ENCODE peak calls at places on chromosomes 1 and 21, in six cellular contexts. One of them, this sample, is unnamed.

GRCh38 chr1:206582537-206583460 is 29.5 kb downstream of the EIF2D start:
- DNase-seq in body of pancreas: no peak
- DNase-seq in adrenal gland: no peak
- DNase-seq in PC-3: no peak
- DNase-seq in HCT116: no peak
- DNase-seq in IMR-90: no peak
- DNase-seq in this sample: no peak

GRCh38 chr1:3771108-3772026 is 1.2 kb upstream of the SMIM1 start:
- DNase-seq in PC-3: no peak
- DNase-seq in HCT116: no peak
- DNase-seq in IMR-90: no peak
- DNase-seq in body of pancreas: peak
- DNase-seq in adrenal gland: no peak
- DNase-seq in this sample: no peak

GRCh38 chr1:51559064-51559500 is 40.0 kb upstream of the EPS15 start:
- DNase-seq in body of pancreas: no peak
- DNase-seq in IMR-90: no peak
- DNase-seq in adrenal gland: no peak
- DNase-seq in HCT116: no peak
- DNase-seq in PC-3: no peak
- DNase-seq in this sample: no peak

GRCh38 chr1:48003741-48004503 is 6.7 kb upstream of the TRABD2B start:
- DNase-seq in adrenal gland: no peak
- DNase-seq in body of pancreas: no peak
- DNase-seq in PC-3: no peak
- DNase-seq in HCT116: no peak
- DNase-seq in IMR-90: no peak
- DNase-seq in this sample: no peak

GRCh38 chr1:211920602-211921226 is 90.2 kb upstream of the LPGAT1 start:
- DNase-seq in IMR-90: no peak
- DNase-seq in HCT116: no peak
- DNase-seq in adrenal gland: peak
- DNase-seq in body of pancreas: no peak
- DNase-seq in PC-3: no peak
- DNase-seq in this sample: no peak

GRCh38 chr1:58397187-58397820 is 149.2 kb downstream of the OMA1 start:
- DNase-seq in HCT116: no peak
- DNase-seq in body of pancreas: no peak
- DNase-seq in adrenal gland: no peak
- DNase-seq in IMR-90: peak
- DNase-seq in PC-3: no peak
- DNase-seq in this sample: no peak

GRCh38 chr1:201603613-201604232 is 64.8 kb downstream of the NAV1 start:
- DNase-seq in body of pancreas: no peak
- DNase-seq in HCT116: no peak
- DNase-seq in IMR-90: peak
- DNase-seq in PC-3: no peak
- DNase-seq in adrenal gland: no peak
- DNase-seq in this sample: no peak

GRCh38 chr1:24946861-24947658 is 17.0 kb upstream of the RUNX3 start:
- DNase-seq in adrenal gland: no peak
- DNase-seq in PC-3: no peak
- DNase-seq in IMR-90: peak
- DNase-seq in HCT116: no peak
- DNase-seq in body of pancreas: no peak
- DNase-seq in this sample: no peak

GRCh38 chr1:61782771-61783170 is 40.5 kb downstream of the PATJ start:
- DNase-seq in IMR-90: no peak
- DNase-seq in PC-3: no peak
- DNase-seq in adrenal gland: no peak
- DNase-seq in HCT116: no peak
- DNase-seq in body of pancreas: no peak
- DNase-seq in this sample: no peak

GRCh38 chr1:150165622-150166612 is 16.2 kb downstream of the PLEKHO1 start:
- DNase-seq in adrenal gland: peak
- DNase-seq in body of pancreas: peak
- DNase-seq in HCT116: peak
- DNase-seq in IMR-90: peak
- DNase-seq in PC-3: peak
- DNase-seq in this sample: no peak

GRCh38 chr1:171655215-171656116 is 3.0 kb upstream of the MYOC start:
- DNase-seq in PC-3: peak
- DNase-seq in adrenal gland: peak
- DNase-seq in HCT116: peak
- DNase-seq in IMR-90: peak
- DNase-seq in body of pancreas: peak
- DNase-seq in this sample: peak

GRCh38 chr1:58409826-58410225 is 136.7 kb downstream of the OMA1 start:
- DNase-seq in adrenal gland: no peak
- DNase-seq in body of pancreas: no peak
- DNase-seq in IMR-90: peak
- DNase-seq in HCT116: no peak
- DNase-seq in PC-3: peak
- DNase-seq in this sample: no peak

GRCh38 chr1:226365831-226366231 is 42.1 kb downstream of the PARP1 start:
- DNase-seq in body of pancreas: no peak
- DNase-seq in IMR-90: peak
- DNase-seq in adrenal gland: no peak
- DNase-seq in PC-3: peak
- DNase-seq in HCT116: no peak
- DNase-seq in this sample: no peak

GRCh38 chr21:41653944-41654625 is 112.8 kb downstream of the RIPK4 start:
- DNase-seq in HCT116: no peak
- DNase-seq in IMR-90: peak
- DNase-seq in body of pancreas: no peak
- DNase-seq in PC-3: peak
- DNase-seq in adrenal gland: no peak
- DNase-seq in this sample: no peak

GRCh38 chr1:65813956-65814355 is 21.3 kb downstream of the PDE4B start:
- DNase-seq in PC-3: peak
- DNase-seq in IMR-90: peak
- DNase-seq in adrenal gland: no peak
- DNase-seq in HCT116: no peak
- DNase-seq in body of pancreas: no peak
- DNase-seq in this sample: no peak

GRCh38 chr1:193786041-193786440 is 599.6 kb upstream of the B3GALT2 start:
- DNase-seq in adrenal gland: no peak
- DNase-seq in PC-3: no peak
- DNase-seq in HCT116: no peak
- DNase-seq in IMR-90: peak
- DNase-seq in body of pancreas: no peak
- DNase-seq in this sample: no peak

GRCh38 chr21:33364830-33365229 is 38.4 kb upstream of the IFNGR2 start:
- DNase-seq in IMR-90: no peak
- DNase-seq in PC-3: no peak
- DNase-seq in adrenal gland: no peak
- DNase-seq in body of pancreas: no peak
- DNase-seq in HCT116: no peak
- DNase-seq in this sample: no peak

GRCh38 chr21:33360281-33360680 is 35.5 kb downstream of the IFNAR1 start:
- DNase-seq in IMR-90: peak
- DNase-seq in HCT116: no peak
- DNase-seq in PC-3: peak
- DNase-seq in body of pancreas: no peak
- DNase-seq in adrenal gland: no peak
- DNase-seq in this sample: no peak

GRCh38 chr21:33359446-33359845 is 34.7 kb downstream of the IFNAR1 start:
- DNase-seq in IMR-90: no peak
- DNase-seq in PC-3: no peak
- DNase-seq in HCT116: no peak
- DNase-seq in body of pancreas: no peak
- DNase-seq in adrenal gland: no peak
- DNase-seq in this sample: no peak

GRCh38 chr21:33360871-33361602 is 36.3 kb downstream of the IFNAR1 start:
- DNase-seq in PC-3: peak
- DNase-seq in body of pancreas: peak
- DNase-seq in IMR-90: peak
- DNase-seq in HCT116: no peak
- DNase-seq in adrenal gland: peak
- DNase-seq in this sample: peak

DNA sequence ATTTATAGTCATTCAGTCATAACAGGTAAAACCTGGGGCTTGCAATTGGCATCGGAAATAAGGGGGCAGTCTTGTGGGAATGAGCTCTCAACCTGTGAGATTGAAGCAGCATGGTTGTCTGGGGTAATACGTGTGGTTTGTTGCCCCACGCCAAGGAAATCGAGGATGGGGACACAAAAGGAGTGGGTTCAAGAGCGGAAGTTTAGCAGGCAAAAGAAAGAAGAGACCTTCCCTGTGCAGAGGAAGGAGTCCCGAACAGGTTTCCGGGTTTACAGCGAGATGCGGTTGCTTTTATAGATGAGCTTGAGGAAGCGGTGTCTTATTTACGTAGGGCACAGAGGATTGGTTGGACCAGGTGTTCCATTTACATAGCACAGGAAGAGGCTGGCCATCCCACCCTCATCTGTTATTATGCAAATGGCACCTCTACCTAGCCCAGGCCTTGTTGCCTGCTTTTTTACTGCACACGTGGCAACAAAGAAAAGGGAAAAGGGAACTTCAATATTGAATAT is 37.3 kb downstream of the IFNAR1 start:
- DNase-seq in body of pancreas: peak
- DNase-seq in IMR-90: no peak
- DNase-seq in adrenal gland: no peak
- DNase-seq in HCT116: no peak
- DNase-seq in PC-3: peak
- DNase-seq in this sample: no peak
- H3K4me3 ChIP-seq in body of pancreas: no peak
- H3K4me3 ChIP-seq in IMR-90: no peak
- H3K4me3 ChIP-seq in adrenal gland: no peak
- H3K4me3 ChIP-seq in HCT116: no peak
- H3K4me3 ChIP-seq in PC-3: peak
- H3K4me3 ChIP-seq in this sample: no peak

DNA sequence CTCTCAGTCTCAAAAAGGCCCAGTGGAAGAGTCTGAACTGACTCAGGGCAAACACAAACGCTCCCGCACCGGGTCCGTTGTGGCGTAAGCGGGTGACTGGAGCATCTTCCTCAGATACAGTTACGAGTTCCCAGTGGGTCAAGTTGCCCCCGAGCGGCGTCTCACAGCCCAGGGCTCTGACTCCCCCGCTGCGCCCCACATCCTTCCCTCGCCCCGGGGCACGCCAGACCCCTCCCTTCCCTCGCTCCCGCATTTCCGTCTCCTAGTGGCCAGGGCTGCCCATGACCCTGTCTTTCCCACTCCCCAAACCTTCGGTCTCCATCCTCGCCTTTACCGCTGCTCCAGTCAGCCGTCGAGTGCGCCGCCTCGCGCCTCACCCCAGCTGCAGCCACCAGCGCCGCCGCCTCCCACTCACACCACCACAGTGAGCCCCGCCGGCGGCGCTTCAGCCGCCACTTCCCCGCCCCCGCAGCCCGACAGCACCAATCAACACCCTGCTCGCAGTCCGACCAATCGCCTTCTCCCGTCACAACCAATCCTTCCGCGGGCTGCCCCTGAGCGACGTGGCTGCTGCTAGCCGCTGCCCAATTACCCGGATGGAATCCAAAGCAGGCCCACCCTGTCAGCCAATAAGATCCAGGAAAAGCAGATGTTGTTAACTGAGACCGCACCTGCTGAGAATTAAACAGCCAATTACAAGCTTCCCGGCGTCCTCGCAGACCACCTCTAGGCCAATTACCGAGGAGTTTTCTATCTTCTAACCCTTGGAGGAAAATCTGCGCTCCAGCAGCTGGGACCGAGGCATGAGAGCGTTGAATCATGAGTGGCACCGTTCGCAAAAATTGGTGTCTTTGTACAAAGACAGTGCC is at the start of gene TDRKH:
- DNase-seq in body of pancreas: peak
- DNase-seq in HCT116: peak
- DNase-seq in IMR-90: peak
- DNase-seq in PC-3: peak
- DNase-seq in adrenal gland: peak
- DNase-seq in this sample: peak
- TF ChIP-seq CTCF in body of pancreas: peak
- TF ChIP-seq CTCF in HCT116: no peak
- TF ChIP-seq CTCF in IMR-90: peak
- TF ChIP-seq CTCF in PC-3: peak
- TF ChIP-seq CTCF in adrenal gland: peak
- TF ChIP-seq CTCF in this sample: no peak

GRCh38 chr21:34815831-34816700 is 147.3 kb downstream of the CLIC6 start:
- DNase-seq in IMR-90: peak
- DNase-seq in adrenal gland: no peak
- DNase-seq in PC-3: no peak
- DNase-seq in HCT116: no peak
- DNase-seq in body of pancreas: no peak
- DNase-seq in this sample: no peak
- H3K27ac ChIP-seq in IMR-90: peak
- H3K27ac ChIP-seq in adrenal gland: no peak
- H3K27ac ChIP-seq in PC-3: no peak
- H3K27ac ChIP-seq in HCT116: no peak
- H3K27ac ChIP-seq in body of pancreas: no peak
- H3K27ac ChIP-seq in this sample: no peak

DNA sequence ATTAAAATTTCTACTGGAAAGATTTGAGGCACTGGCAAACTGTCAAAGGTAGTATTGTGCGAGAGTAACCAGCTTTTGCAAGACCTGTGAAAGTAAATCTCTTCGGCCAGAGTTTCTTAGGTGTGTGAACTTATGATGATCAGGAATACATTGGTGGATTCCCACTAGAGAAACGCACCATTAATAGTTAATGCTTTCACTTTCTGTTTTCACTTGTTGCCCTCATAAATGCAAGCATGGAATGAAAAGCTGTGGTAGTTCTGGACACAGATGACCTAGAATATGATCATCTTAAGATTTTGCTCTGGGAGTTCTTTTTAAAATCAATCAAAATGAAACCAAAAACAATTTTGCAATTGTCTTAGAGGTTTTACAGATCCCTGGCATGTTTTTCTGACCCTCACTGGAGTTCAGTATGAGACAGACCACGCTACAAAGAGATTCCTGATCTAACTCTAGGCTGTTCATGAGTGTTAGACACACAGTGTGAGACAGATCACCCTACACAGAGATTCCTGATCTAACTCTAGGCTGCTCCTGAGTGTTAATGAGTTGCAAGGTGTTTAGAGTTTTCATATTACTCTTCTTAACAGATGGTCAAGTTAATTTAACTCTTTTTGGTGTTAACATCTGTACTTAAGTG is 98.8 kb downstream of the SDCCAG8 start:
- DNase-seq in adrenal gland: no peak
- DNase-seq in HCT116: no peak
- DNase-seq in IMR-90: peak
- DNase-seq in PC-3: no peak
- DNase-seq in body of pancreas: no peak
- DNase-seq in this sample: no peak
- H3K4me3 ChIP-seq in adrenal gland: no peak
- H3K4me3 ChIP-seq in HCT116: no peak
- H3K4me3 ChIP-seq in IMR-90: peak
- H3K4me3 ChIP-seq in PC-3: no peak
- H3K4me3 ChIP-seq in body of pancreas: no peak
- H3K4me3 ChIP-seq in this sample: peak

GRCh38 chr1:222989443-222989842 is 153.6 kb downstream of the TLR5 start:
- DNase-seq in adrenal gland: no peak
- DNase-seq in IMR-90: no peak
- DNase-seq in PC-3: no peak
- DNase-seq in HCT116: no peak
- DNase-seq in body of pancreas: no peak
- DNase-seq in this sample: no peak

GRCh38 chr1:222991177-222991576 is 151.9 kb downstream of the TLR5 start:
- DNase-seq in body of pancreas: no peak
- DNase-seq in PC-3: no peak
- DNase-seq in adrenal gland: no peak
- DNase-seq in HCT116: no peak
- DNase-seq in IMR-90: no peak
- DNase-seq in this sample: no peak

GRCh38 chr1:222991908-222992307 is 151.1 kb downstream of the TLR5 start:
- DNase-seq in PC-3: no peak
- DNase-seq in adrenal gland: peak
- DNase-seq in body of pancreas: no peak
- DNase-seq in HCT116: no peak
- DNase-seq in IMR-90: no peak
- DNase-seq in this sample: no peak

GRCh38 chr1:222987616-222988015 is 155.4 kb downstream of the TLR5 start:
- DNase-seq in body of pancreas: no peak
- DNase-seq in HCT116: no peak
- DNase-seq in PC-3: no peak
- DNase-seq in IMR-90: no peak
- DNase-seq in adrenal gland: no peak
- DNase-seq in this sample: no peak
- TF ChIP-seq CTCF in body of pancreas: no peak
- TF ChIP-seq CTCF in HCT116: peak
- TF ChIP-seq CTCF in PC-3: peak
- TF ChIP-seq CTCF in IMR-90: no peak
- TF ChIP-seq CTCF in adrenal gland: no peak
- TF ChIP-seq CTCF in this sample: no peak

This sample was measured in left lung.